ENCODE peak calls at places on chromosome 1, in nine cellular contexts. L is suprapubic skin, O is A172, I is AG09309, G is HT-29, P is PC-3, R is pons, B is lower lobe of right lung, T is uterus. V is an unnamed sample.

GRCh38 chr1:17618558-17619247 is 79.2 kb downstream of the ARHGEF10L start:
- DNase-seq in L (no peak), O (no peak), I (no peak), G (no peak), P (no peak), R (no peak), B (no peak), T (no peak), V (no peak)

GRCh38 chr1:93681549-93682412 is at the start of gene BCAR3:
- DNase-seq in L (no peak), O (peak), I (no peak), G (peak), P (peak), R (no peak), B (peak), T (peak), V (peak)

GRCh38 chr1:205162301-205162700 is 40.5 kb upstream of the RBBP5 start:
- DNase-seq in L (no peak), O (no peak), I (no peak), G (no peak), P (no peak), R (peak), B (no peak), T (no peak), V (no peak)

GRCh38 chr1:111516008-111516535 is 12.6 kb upstream of the ADORA3 start:
- DNase-seq in L (no peak), O (peak), I (no peak), G (no peak), P (no peak), R (peak), B (no peak), T (peak), V (peak)

GRCh38 chr1:160951443-160952128 is 3.0 kb downstream of the ITLN2 start:
- DNase-seq in L (no peak), O (peak), I (no peak), G (peak), P (peak), R (peak), B (peak), T (no peak), V (peak)

GRCh38 chr1:93666613-93667384 is 14.8 kb downstream of the BCAR3 start:
- DNase-seq in L (no peak), O (no peak), I (no peak), G (no peak), P (peak), R (no peak), B (no peak), T (peak), V (no peak)

GRCh38 chr1:27864264-27864895 is 8.0 kb upstream of the THEMIS2 start:
- DNase-seq in L (no peak), O (no peak), I (no peak), G (peak), P (peak), R (peak), B (no peak), T (no peak), V (no peak)

GRCh38 chr1:228827026-228827425 is 91.7 kb downstream of the RHOU start:
- DNase-seq in L (no peak), O (no peak), I (no peak), G (no peak), P (no peak), R (no peak), B (no peak), T (no peak), V (no peak)

GRCh38 chr1:244200596-244200995 is 149.5 kb downstream of the ZBTB18 start:
- DNase-seq in L (no peak), O (no peak), I (no peak), G (no peak), P (no peak), R (no peak), B (no peak), T (no peak), V (no peak)

GRCh38 chr1:245956225-245956624 is 550.9 kb downstream of the SMYD3 start:
- DNase-seq in L (no peak), O (no peak), I (no peak), G (no peak), P (no peak), R (no peak), B (no peak), T (no peak), V (no peak)

GRCh38 chr1:64038119-64038518 is 165.3 kb upstream of the UBE2U start:
- DNase-seq in L (no peak), O (no peak), I (no peak), G (no peak), P (no peak), R (no peak), B (no peak), T (no peak), V (no peak)

GRCh38 chr1:151970641-151971040 is 23.0 kb downstream of the S100A10 start:
- DNase-seq in L (no peak), O (peak), I (no peak), G (peak), P (peak), R (no peak), B (no peak), T (peak), V (no peak)

GRCh38 chr1:224435318-224435763 is 744 bp upstream of the WDR26 start:
- DNase-seq in L (no peak), O (peak), I (peak), G (peak), P (peak), R (peak), B (no peak), T (no peak), V (no peak)

GRCh38 chr1:187624812-187625542 is 796.2 kb downstream of the PLA2G4A start:
- DNase-seq in L (no peak), O (no peak), I (no peak), G (no peak), P (no peak), R (no peak), B (no peak), T (no peak), V (no peak)

GRCh38 chr1:91555821-91556531 is 55.3 kb downstream of the CDC7 start:
- DNase-seq in L (no peak), O (peak), I (peak), G (no peak), P (peak), R (no peak), B (no peak), T (no peak), V (no peak)

GRCh38 chr1:38536089-38536488 is 323.5 kb downstream of the RRAGC start:
- DNase-seq in L (no peak), O (no peak), I (no peak), G (no peak), P (no peak), R (no peak), B (no peak), T (no peak), V (no peak)

V was measured in DMS153.